ENCODE peak calls at places on chromosomes 3 and 15, in ten cellular contexts. L is dermis blood vessel endothelial cell; T is nephron progenitor cell; H is brain microvascular endothelial cell; N is fibroblast of gingiva; B is hypothalamus; X is CD4-positive, alpha-beta memory T cell; K is stimulated activated CD8-positive, alpha-beta memory T cell treated with anti-CD3 and anti-CD28 coated beads, Interleukin-15, amount 100 ng/mL, for 1 hour; A is SK-MEL-5; O is ACHN. E is an unnamed sample.
A peak's percentile ranks its signal among the peaks of the same experiment; 100 is the strongest.

GRCh38 chr3:23999012-23999641 is 54.0 kb downstream of the NR1D2 start:
- DNase-seq in B (peak; percentile 34), X (peak; percentile 26), T (peak; percentile 83), H (peak; percentile 72), K (peak; percentile 24), L (peak; percentile 73), A (peak; percentile 72), O (peak; percentile 50), N (peak; percentile 63), E (peak; percentile 44)

GRCh38 chr15:77487479-77487861 is 66.8 kb downstream of the HMG20A start:
- DNase-seq in N (no peak), L (peak; percentile 63), T (no peak), H (no peak), K (no peak), B (no peak), A (no peak), X (no peak), O (no peak), E (no peak)

GRCh38 chr3:155233213-155233612 is 60.3 kb downstream of the STRIT1 start:
- DNase-seq in T (no peak), O (no peak), N (peak; percentile 94), L (peak; percentile 8), B (no peak), K (no peak), H (peak; percentile 80), X (no peak), A (no peak), E (no peak)

GRCh38 chr3:123605789-123606234 is 21.0 kb upstream of the HACD2 start:
- DNase-seq in N (no peak), T (no peak), X (no peak), L (no peak), A (peak; percentile 46), K (no peak), H (no peak), O (peak; percentile 30), B (no peak), E (no peak)

GRCh38 chr15:31458591-31458990 is 132.0 kb downstream of the KLF13 start:
- DNase-seq in K (no peak), A (no peak), T (no peak), N (no peak), H (no peak), X (no peak), B (no peak), O (no peak), L (no peak), E (no peak)

GRCh38 chr3:66406186-66406585 is 94.6 kb downstream of the LRIG1 start:
- DNase-seq in B (no peak), A (no peak), T (no peak), O (no peak), H (no peak), K (no peak), N (no peak), L (no peak), X (no peak), E (no peak)

GRCh38 chr3:120791958-120792357 is 49.4 kb downstream of the GTF2E1 start:
- DNase-seq in L (peak; percentile 81), B (no peak), O (peak; percentile 27), H (peak; percentile 61), N (no peak), A (no peak), T (no peak), K (no peak), X (no peak), E (no peak)

GRCh38 chr3:193978446-193978845 is 157.5 kb upstream of the HES1 start:
- DNase-seq in O (no peak), H (no peak), X (no peak), N (no peak), K (no peak), T (no peak), A (no peak), B (no peak), L (no peak), E (no peak)

GRCh38 chr15:45157974-45158373 is 28.2 kb downstream of the DUOX1 start:
- DNase-seq in B (peak; percentile 32), H (peak; percentile 65), K (no peak), A (peak; percentile 10), L (peak; percentile 45), O (no peak), T (no peak), N (peak; percentile 48), X (no peak), E (no peak)

GRCh38 chr3:48555949-48556795 is 431 bp downstream of the PFKFB4 start:
- DNase-seq in B (no peak), L (no peak), O (no peak), A (no peak), N (no peak), H (no peak), K (no peak), X (no peak), T (no peak), E (no peak)

GRCh38 chr15:25690673-25691543 is 172.2 kb downstream of the ATP10A start:
- DNase-seq in B (no peak), T (no peak), N (peak; percentile 66), A (no peak), O (peak; percentile 33), H (peak; percentile 66), K (no peak), L (no peak), X (no peak), E (no peak)

GRCh38 chr3:40043444-40043755 is 234.0 kb downstream of the MYRIP start:
- DNase-seq in X (no peak), K (no peak), T (no peak), N (peak; percentile 69), A (peak; percentile 78), B (no peak), L (peak; percentile 79), O (no peak), H (peak; percentile 29), E (no peak)

GRCh38 chr15:69824075-69824876 is 273.4 kb downstream of the TLE3 start:
- DNase-seq in O (no peak), B (no peak), T (no peak), L (no peak), X (no peak), N (no peak), H (no peak), A (no peak), K (no peak), E (no peak)

GRCh38 chr15:85689729-85690128 is 105.0 kb downstream of the KLHL25 start:
- DNase-seq in H (peak; percentile 49), N (peak; percentile 45), L (peak; percentile 75), B (no peak), X (peak; percentile 77), T (peak; percentile 33), K (peak; percentile 35), O (peak; percentile 79), A (peak; percentile 21), E (peak; percentile 60)

GRCh38 chr3:45100998-45101407 is 45.2 kb downstream of the CDCP1 start:
- DNase-seq in H (peak; percentile 4), L (no peak), K (no peak), X (no peak), O (no peak), N (peak; percentile 88), A (peak; percentile 65), B (no peak), T (no peak), E (no peak)

GRCh38 chr3:18649666-18650363 is 224.7 kb upstream of the SATB1 start:
- DNase-seq in O (no peak), H (no peak), B (no peak), X (peak; percentile 28), T (no peak), L (no peak), A (no peak), K (no peak), N (no peak), E (no peak)

GRCh38 chr15:51060058-51060598 is 34.6 kb downstream of the TNFAIP8L3 start:
- DNase-seq in K (no peak), L (no peak), A (no peak), X (no peak), N (no peak), O (no peak), B (no peak), H (no peak), T (no peak), E (no peak)

GRCh38 chr3:15228147-15228546 is 22.1 kb downstream of the CAPN7 start:
- DNase-seq in K (no peak), T (no peak), A (no peak), B (no peak), O (no peak), H (no peak), N (no peak), L (no peak), X (no peak), E (no peak)

GRCh38 chr3:70308760-70309159 is 3.7 kb downstream of the MDFIC2 start:
- DNase-seq in T (peak; percentile 15), O (peak; percentile 10), X (no peak), A (peak; percentile 77), H (peak; percentile 48), N (no peak), B (no peak), L (no peak), K (no peak), E (no peak)

GRCh38 chr3:185152433-185153169 is at the start of gene C3orf70:
- DNase-seq in O (peak; percentile 16), X (peak; percentile 12), A (peak; percentile 47), N (peak; percentile 55), H (peak; percentile 17), T (peak; percentile 66), L (peak; percentile 48), B (peak; percentile 63), K (no peak), E (no peak)

GRCh38 chr15:83092309-83092976 is 15.0 kb upstream of the TM6SF1 start:
- DNase-seq in N (no peak), T (no peak), K (no peak), B (no peak), L (peak; percentile 97), H (peak; percentile 77), O (no peak), X (no peak), A (peak; percentile 6), E (peak; percentile 42)

GRCh38 chr15:101062063-101062462 is 142.9 kb downstream of the LRRK1 start:
- DNase-seq in A (no peak), L (no peak), O (no peak), H (no peak), N (no peak), B (no peak), T (no peak), X (no peak), K (no peak), E (no peak)

GRCh38 chr3:137769321-137770065 is 5.4 kb downstream of the SOX14 start:
- DNase-seq in N (no peak), L (no peak), B (no peak), K (no peak), X (no peak), H (no peak), A (no peak), O (no peak), T (no peak), E (no peak)

GRCh38 chr15:70892002-70892911 is at the start of the genes LRRC49 and THAP10:
- DNase-seq in K (no peak), L (peak; percentile 98), X (peak; percentile 33), O (peak; percentile 91), T (peak; percentile 80), A (peak; percentile 88), N (peak; percentile 91), B (peak; percentile 79), H (peak; percentile 97), E (no peak)

GRCh38 chr3:43455233-43455632 is 166.6 kb downstream of the ANO10 start:
- DNase-seq in B (no peak), O (peak; percentile 73), N (no peak), A (no peak), K (no peak), X (no peak), H (peak; percentile 7), T (no peak), L (peak; percentile 63), E (no peak)

GRCh38 chr3:172355836-172356235 is 92.4 kb downstream of the GHSR start:
- DNase-seq in K (no peak), O (peak; percentile 6), T (no peak), H (peak; percentile 78), A (no peak), L (peak; percentile 86), N (peak; percentile 79), B (no peak), X (no peak), E (no peak)

GRCh38 chr3:57972421-57973111 is 35.7 kb upstream of the FLNB start:
- DNase-seq in H (no peak), X (no peak), B (no peak), L (peak; percentile 49), K (no peak), O (no peak), T (no peak), A (no peak), N (no peak), E (no peak)

GRCh38 chr3:64031540-64032533 is 8.5 kb upstream of the PSMD6 start:
- DNase-seq in B (no peak), O (no peak), A (peak; percentile 5), N (no peak), L (no peak), X (no peak), T (no peak), H (no peak), K (no peak), E (no peak)